ENCODE peak calls at places on chromosomes 4 and X, in five cellular contexts. P is cardiac muscle cell, Z is HCT116, X is endodermal cell, D is AG10803. C is an unnamed sample.

GRCh38 chrX:46755656-46756055 is 3.3 kb downstream of the SLC9A7 start:
- DNase-seq in P (no peak), Z (no peak), X (no peak), D (no peak), C (peak)

GRCh38 chr4:45063166-45063565 is 336.8 kb upstream of the GNPDA2 start:
- DNase-seq in P (no peak), Z (no peak), X (no peak), D (no peak), C (no peak)

GRCh38 chrX:76172325-76172887 is 456 bp upstream of the PBDC1 start:
- DNase-seq in P (no peak), Z (no peak), X (no peak), D (no peak), C (no peak)

GRCh38 chr4:61575796-61576195 is 375.7 kb downstream of the ADGRL3 start:
- DNase-seq in P (no peak), Z (no peak), X (no peak), D (no peak), C (no peak)

GRCh38 chr4:83974111-83974789 is 438.3 kb downstream of the GPAT3 start:
- DNase-seq in P (no peak), Z (no peak), X (no peak), D (no peak), C (no peak)

GRCh38 chr4:183205682-183206081 is 106.6 kb downstream of the WWC2 start:
- DNase-seq in P (no peak), Z (no peak), X (no peak), D (no peak), C (no peak)

GRCh38 chrX:122303761-122304160 is 880.3 kb upstream of the GRIA3 start:
- DNase-seq in P (no peak), Z (no peak), X (no peak), D (no peak), C (no peak)

GRCh38 chr4:73868206-73869129 is 725 bp upstream of the CXCL1 start:
- DNase-seq in P (no peak), Z (no peak), X (no peak), D (no peak), C (no peak)

GRCh38 chr4:80006935-80007744 is 65.9 kb downstream of the ANTXR2 start:
- DNase-seq in P (no peak), Z (no peak), X (no peak), D (peak), C (peak)

GRCh38 chr4:110944501-110944900 is 321.6 kb upstream of the PITX2 start:
- DNase-seq in P (no peak), Z (no peak), X (no peak), D (no peak), C (no peak)

GRCh38 chrX:16827225-16827624 is 41.0 kb downstream of the TXLNG start:
- DNase-seq in P (no peak), Z (no peak), X (no peak), D (peak), C (no peak)

GRCh38 chr4:174058846-174059245 is 224.6 kb downstream of the FBXO8 start:
- DNase-seq in P (no peak), Z (no peak), X (no peak), D (no peak), C (no peak)

GRCh38 chr4:78569291-78569821 is 17.8 kb downstream of the ANXA3 start:
- DNase-seq in P (no peak), Z (peak), X (peak), D (peak), C (no peak)

GRCh38 chr4:33013280-33013679 is 2293.1 kb downstream of the PCDH7 start:
- DNase-seq in P (no peak), Z (no peak), X (no peak), D (no peak), C (no peak)

GRCh38 chrX:35340451-35340850 is 397.9 kb downstream of the FAM47B start:
- DNase-seq in P (no peak), Z (no peak), X (no peak), D (no peak), C (no peak)

GRCh38 chr4:119212964-119213606 is 572 bp downstream of the USP53 start:
- DNase-seq in P (peak), Z (peak), X (peak), D (peak), C (no peak)

GRCh38 chrX:10726647-10727046 is 106.3 kb upstream of the MID1 start:
- DNase-seq in P (no peak), Z (no peak), X (no peak), D (peak), C (no peak)

GRCh38 chr4:153514001-153514526 is 47.9 kb downstream of the TMEM131L start:
- DNase-seq in P (no peak), Z (peak), X (no peak), D (peak), C (no peak)

GRCh38 chr4:76857010-76857409 is 40.9 kb downstream of the SOWAHB start:
- DNase-seq in P (no peak), Z (no peak), X (no peak), D (no peak), C (no peak)

GRCh38 chr4:40190880-40191815 is 5.7 kb upstream of the RHOH start:
- DNase-seq in P (no peak), Z (no peak), X (no peak), D (no peak), C (no peak)

GRCh38 chr4:40190465-40190864 is 6.4 kb upstream of the RHOH start:
- DNase-seq in P (no peak), Z (no peak), X (no peak), D (no peak), C (no peak)

GRCh38 chr4:40193018-40193571 is 3.7 kb upstream of the RHOH start:
- DNase-seq in P (no peak), Z (no peak), X (no peak), D (no peak), C (no peak)

GRCh38 chr4:40193578-40193977 is 3.3 kb upstream of the RHOH start:
- DNase-seq in P (no peak), Z (no peak), X (no peak), D (no peak), C (no peak)

GRCh38 chr4:40192286-40193017 is 4.4 kb upstream of the RHOH start:
- DNase-seq in P (no peak), Z (no peak), X (no peak), D (no peak), C (no peak)
- H3K4me3 ChIP-seq in P (no peak), Z (no peak), X (no peak), D (no peak), C (no peak)

GRCh38 chr4:145679520-145679919 is 426 bp upstream of the C4orf51 start:
- DNase-seq in P (peak), Z (peak), X (no peak), D (peak), C (no peak)

GRCh38 chr4:145680902-145681301 is 956 bp downstream of the C4orf51 start:
- DNase-seq in P (peak), Z (no peak), X (no peak), D (no peak), C (no peak)

GRCh38 chr4:145681956-145682355 is 2.0 kb downstream of the C4orf51 start:
- DNase-seq in P (no peak), Z (no peak), X (no peak), D (peak), C (no peak)

GRCh38 chr4:145681518-145681917 is 1.6 kb downstream of the C4orf51 start:
- DNase-seq in P (peak), Z (no peak), X (no peak), D (no peak), C (no peak)

GRCh38 chr4:145679991-145680455 is at the start of gene C4orf51:
- DNase-seq in P (peak), Z (no peak), X (no peak), D (peak), C (no peak)
- H3K4me3 ChIP-seq in P (no peak), Z (no peak), X (no peak), D (no peak), C (no peak)

GRCh38 chrX:1488141-1488540 is 35.4 kb upstream of the ASMTL start:
- DNase-seq in P (no peak), Z (no peak), X (peak), D (no peak), C (no peak)
- H3K4me3 ChIP-seq in P (no peak), Z (no peak), X (no peak), D (no peak), C (no peak)

GRCh38 chr4:1629704-1630093 is 54.4 kb downstream of the FAM53A start:
- DNase-seq in P (no peak), Z (no peak), X (no peak), D (no peak), C (no peak)
- H3K4me3 ChIP-seq in P (no peak), Z (no peak), X (no peak), D (no peak), C (no peak)

DNA sequence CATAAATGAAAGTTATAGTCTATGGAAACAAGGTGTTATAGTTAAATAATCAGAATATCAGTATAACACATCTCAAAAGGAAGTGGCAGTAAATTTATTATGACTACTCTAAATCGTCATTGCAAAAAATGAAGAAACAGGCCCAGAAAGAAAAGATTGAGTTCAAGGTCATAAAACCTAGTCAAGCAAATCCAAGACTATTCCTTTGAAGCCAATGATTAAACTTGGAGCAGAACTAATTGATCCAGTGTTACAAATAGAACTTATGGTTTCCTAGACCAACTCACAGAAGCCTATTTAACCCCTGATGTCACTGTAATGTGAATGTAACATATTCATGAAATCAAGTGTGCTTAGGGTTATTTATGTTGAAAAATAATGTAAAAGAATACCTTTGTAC is 1.9 kb downstream of the FAM199X start:
- DNase-seq in P (no peak), Z (no peak), X (no peak), D (no peak), C (no peak)
- H3K4me3 ChIP-seq in P (peak), Z (no peak), X (peak), D (peak), C (no peak)

GRCh38 chrX:103357871-103358270 is 1.6 kb downstream of the TCEAL9 start:
- DNase-seq in P (no peak), Z (no peak), X (no peak), D (no peak), C (no peak)
- H3K4me3 ChIP-seq in P (peak), Z (no peak), X (peak), D (peak), C (no peak)

GRCh38 chrX:39614680-39614998 is 483.1 kb downstream of the BCOR start:
- DNase-seq in P (no peak), Z (no peak), X (no peak), D (no peak), C (no peak)

GRCh38 chrX:39616098-39616729 is 481.5 kb downstream of the BCOR start:
- DNase-seq in P (no peak), Z (no peak), X (no peak), D (no peak), C (no peak)

GRCh38 chrX:39611468-39611867 is 486.3 kb downstream of the BCOR start:
- DNase-seq in P (no peak), Z (no peak), X (no peak), D (no peak), C (no peak)

GRCh38 chrX:39613997-39614679 is 483.6 kb downstream of the BCOR start:
- DNase-seq in P (no peak), Z (no peak), X (peak), D (no peak), C (no peak)

DNA sequence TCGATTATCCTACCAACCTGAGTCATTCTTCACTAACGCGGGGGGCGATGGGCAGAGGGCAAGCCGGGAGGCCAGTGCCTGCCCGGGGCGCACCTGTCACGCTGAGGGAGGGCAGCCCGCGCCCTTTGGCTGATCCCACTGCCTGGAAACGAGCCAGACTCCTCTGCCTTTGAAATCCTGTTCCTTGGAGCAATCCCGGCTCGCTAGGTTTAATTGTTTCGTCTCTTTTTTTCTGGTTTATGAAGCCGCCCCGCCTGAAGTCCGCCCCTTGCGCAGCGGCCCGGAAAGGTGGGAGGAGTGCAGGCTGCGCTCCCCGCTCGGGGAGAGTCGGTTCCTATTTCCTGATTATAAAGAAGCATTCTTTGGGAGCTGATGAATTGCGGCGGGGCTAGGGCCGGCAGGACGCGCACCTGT is 484.2 kb downstream of the BCOR start:
- DNase-seq in P (peak), Z (no peak), X (peak), D (no peak), C (no peak)
- H3K4me3 ChIP-seq in P (peak), Z (peak), X (peak), D (no peak), C (no peak)

GRCh38 chr4:105149771-105150170 is 3.1 kb downstream of the TET2 start:
- DNase-seq in P (no peak), Z (no peak), X (no peak), D (no peak), C (no peak)

GRCh38 chr4:105145059-105145912 is 1.4 kb upstream of the TET2 start:
- DNase-seq in P (peak), Z (no peak), X (no peak), D (no peak), C (peak)

GRCh38 chr4:105145913-105146285 is 777 bp upstream of the TET2 start:
- DNase-seq in P (peak), Z (no peak), X (peak), D (no peak), C (peak)

GRCh38 chr4:105147226-105148151 is 813 bp downstream of the TET2 start:
- DNase-seq in P (peak), Z (no peak), X (peak), D (peak), C (no peak)

GRCh38 chr4:105146286-105147219 is at the start of gene TET2:
- DNase-seq in P (peak), Z (peak), X (peak), D (peak), C (peak)
- H3K4me3 ChIP-seq in P (peak), Z (peak), X (peak), D (peak), C (peak)